ENCODE peak calls at places on chromosomes 6 and 20, in seven cellular contexts. One of them, this sample, is unnamed.

GRCh38 chr20:57779401-57780003 is 69.7 kb upstream of the PMEPA1 start:
- DNase-seq in body of pancreas: peak; percentile 39
- DNase-seq in OCI-LY7: no peak
- DNase-seq in tibial artery: no peak
- DNase-seq in A549: peak; percentile 57
- DNase-seq in thyroid gland: no peak
- DNase-seq in cardiac muscle cell: no peak
- DNase-seq in this sample: no peak

GRCh38 chr20:23920936-23921335 is 41.4 kb upstream of the CST5 start:
- DNase-seq in body of pancreas: no peak
- DNase-seq in OCI-LY7: no peak
- DNase-seq in tibial artery: no peak
- DNase-seq in A549: no peak
- DNase-seq in thyroid gland: peak; percentile 43
- DNase-seq in cardiac muscle cell: no peak
- DNase-seq in this sample: no peak

GRCh38 chr6:112920994-112921393 is 573.9 kb downstream of the RFPL4B start:
- DNase-seq in body of pancreas: no peak
- DNase-seq in OCI-LY7: no peak
- DNase-seq in tibial artery: no peak
- DNase-seq in A549: no peak
- DNase-seq in thyroid gland: no peak
- DNase-seq in cardiac muscle cell: no peak
- DNase-seq in this sample: no peak

GRCh38 chr6:170289971-170290305 is 940 bp downstream of the DLL1 start:
- DNase-seq in body of pancreas: no peak
- DNase-seq in OCI-LY7: no peak
- DNase-seq in tibial artery: no peak
- DNase-seq in A549: no peak
- DNase-seq in thyroid gland: no peak
- DNase-seq in cardiac muscle cell: no peak
- DNase-seq in this sample: no peak

GRCh38 chr20:15065794-15066193 is 728.4 kb upstream of the FLRT3 start:
- DNase-seq in body of pancreas: no peak
- DNase-seq in OCI-LY7: no peak
- DNase-seq in tibial artery: no peak
- DNase-seq in A549: no peak
- DNase-seq in thyroid gland: no peak
- DNase-seq in cardiac muscle cell: no peak
- DNase-seq in this sample: no peak

GRCh38 chr20:41293269-41294037 is 24.1 kb downstream of the ZHX3 start:
- DNase-seq in body of pancreas: no peak
- DNase-seq in OCI-LY7: no peak
- DNase-seq in tibial artery: peak; percentile 44
- DNase-seq in A549: no peak
- DNase-seq in thyroid gland: peak; percentile 28
- DNase-seq in cardiac muscle cell: no peak
- DNase-seq in this sample: no peak

GRCh38 chr6:1383729-1384548 is 5.4 kb upstream of the FOXF2 start:
- DNase-seq in body of pancreas: no peak
- DNase-seq in OCI-LY7: no peak
- DNase-seq in tibial artery: no peak
- DNase-seq in A549: no peak
- DNase-seq in thyroid gland: no peak
- DNase-seq in cardiac muscle cell: no peak
- DNase-seq in this sample: no peak

GRCh38 chr20:8535403-8536003 is 403.4 kb downstream of the PLCB1 start:
- DNase-seq in body of pancreas: no peak
- DNase-seq in OCI-LY7: peak; percentile 69
- DNase-seq in tibial artery: no peak
- DNase-seq in A549: no peak
- DNase-seq in thyroid gland: no peak
- DNase-seq in cardiac muscle cell: peak; percentile 25
- DNase-seq in this sample: peak; percentile 2

GRCh38 chr6:161356167-161356844 is 82.4 kb upstream of the AGPAT4 start:
- DNase-seq in body of pancreas: no peak
- DNase-seq in OCI-LY7: no peak
- DNase-seq in tibial artery: no peak
- DNase-seq in A549: no peak
- DNase-seq in thyroid gland: no peak
- DNase-seq in cardiac muscle cell: no peak
- DNase-seq in this sample: no peak

GRCh38 chr20:23946206-23946605 is 42.4 kb downstream of the GGTLC1 start:
- DNase-seq in body of pancreas: no peak
- DNase-seq in OCI-LY7: no peak
- DNase-seq in tibial artery: no peak
- DNase-seq in A549: no peak
- DNase-seq in thyroid gland: no peak
- DNase-seq in cardiac muscle cell: no peak
- DNase-seq in this sample: no peak

GRCh38 chr6:158698876-158699440 is 49.1 kb downstream of the SYTL3 start:
- DNase-seq in body of pancreas: no peak
- DNase-seq in OCI-LY7: no peak
- DNase-seq in tibial artery: no peak
- DNase-seq in A549: no peak
- DNase-seq in thyroid gland: no peak
- DNase-seq in cardiac muscle cell: no peak
- DNase-seq in this sample: no peak

GRCh38 chr20:50817776-50818172 is 22.9 kb downstream of the BCAS4 start:
- DNase-seq in body of pancreas: no peak
- DNase-seq in OCI-LY7: peak; percentile 53
- DNase-seq in tibial artery: no peak
- DNase-seq in A549: no peak
- DNase-seq in thyroid gland: no peak
- DNase-seq in cardiac muscle cell: no peak
- DNase-seq in this sample: no peak
- H3K27ac ChIP-seq in body of pancreas: no peak overlapping the region
- H3K27ac ChIP-seq in OCI-LY7: peak overlapping the region; percentile 97
- H3K27ac ChIP-seq in tibial artery: peak overlapping the region; percentile 62
- H3K27ac ChIP-seq in A549: peak overlapping the region; percentile 88
- H3K27ac ChIP-seq in thyroid gland: peak overlapping the region; percentile 62
- H3K27ac ChIP-seq in cardiac muscle cell: peak overlapping the region; percentile 95
- H3K27ac ChIP-seq in this sample: no peak overlapping the region

GRCh38 chr20:18197382-18198070 is 59.9 kb downstream of the KAT14 start:
- DNase-seq in body of pancreas: no peak
- DNase-seq in OCI-LY7: no peak
- DNase-seq in tibial artery: no peak
- DNase-seq in A549: no peak
- DNase-seq in thyroid gland: no peak
- DNase-seq in cardiac muscle cell: no peak
- DNase-seq in this sample: no peak
- H3K27ac ChIP-seq in body of pancreas: no peak overlapping the region
- H3K27ac ChIP-seq in OCI-LY7: no peak overlapping the region
- H3K27ac ChIP-seq in tibial artery: no peak overlapping the region
- H3K27ac ChIP-seq in A549: no peak overlapping the region
- H3K27ac ChIP-seq in thyroid gland: no peak overlapping the region
- H3K27ac ChIP-seq in cardiac muscle cell: no peak overlapping the region
- H3K27ac ChIP-seq in this sample: no peak overlapping the region

DNA sequence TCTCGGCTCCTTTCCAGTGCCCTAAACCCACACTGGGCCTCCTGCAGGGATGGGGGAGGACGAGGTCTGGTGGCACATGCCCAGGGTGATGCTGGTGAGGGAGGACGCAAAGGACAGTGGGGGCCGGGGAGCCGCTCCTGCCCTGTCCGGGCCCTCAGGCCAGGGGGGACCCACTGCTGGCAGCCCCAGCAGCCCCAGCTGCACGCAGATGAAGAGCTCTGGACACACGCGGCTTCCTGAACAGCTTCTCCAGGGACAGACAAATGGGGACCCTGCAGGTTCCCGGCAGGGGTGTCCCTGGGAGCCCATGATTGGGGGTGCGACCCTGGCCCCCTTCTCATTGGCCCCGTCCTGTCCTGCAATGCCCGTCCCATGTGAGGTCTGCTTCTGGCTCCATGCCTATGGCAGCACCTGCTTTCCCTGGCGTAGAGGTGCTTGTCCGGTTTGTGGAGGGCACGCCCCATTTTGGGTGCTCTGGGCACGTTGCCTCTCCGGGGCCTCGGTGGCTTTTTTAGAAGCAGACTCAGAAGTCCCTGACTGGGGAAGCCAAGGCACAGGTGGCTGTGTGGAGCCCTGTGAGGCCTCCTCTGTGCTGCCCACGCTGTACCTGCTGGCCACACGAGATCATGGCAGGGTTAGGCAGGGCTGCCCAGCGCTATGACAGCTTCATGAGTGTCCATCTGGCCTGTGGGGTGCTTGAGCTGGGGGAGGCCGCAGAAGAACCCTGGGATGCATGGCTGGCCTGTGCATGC is 15.4 kb upstream of the TNFRSF6B start:
- DNase-seq in body of pancreas: no peak
- DNase-seq in OCI-LY7: no peak
- DNase-seq in tibial artery: no peak
- DNase-seq in A549: no peak
- DNase-seq in thyroid gland: no peak
- DNase-seq in cardiac muscle cell: no peak
- DNase-seq in this sample: no peak
- H3K27ac ChIP-seq in body of pancreas: peak overlapping the region; percentile 68
- H3K27ac ChIP-seq in OCI-LY7: no peak overlapping the region
- H3K27ac ChIP-seq in tibial artery: peak overlapping the region; percentile 69
- H3K27ac ChIP-seq in A549: peak overlapping the region; percentile 93
- H3K27ac ChIP-seq in thyroid gland: no peak overlapping the region
- H3K27ac ChIP-seq in cardiac muscle cell: no peak overlapping the region
- H3K27ac ChIP-seq in this sample: no peak overlapping the region

DNA sequence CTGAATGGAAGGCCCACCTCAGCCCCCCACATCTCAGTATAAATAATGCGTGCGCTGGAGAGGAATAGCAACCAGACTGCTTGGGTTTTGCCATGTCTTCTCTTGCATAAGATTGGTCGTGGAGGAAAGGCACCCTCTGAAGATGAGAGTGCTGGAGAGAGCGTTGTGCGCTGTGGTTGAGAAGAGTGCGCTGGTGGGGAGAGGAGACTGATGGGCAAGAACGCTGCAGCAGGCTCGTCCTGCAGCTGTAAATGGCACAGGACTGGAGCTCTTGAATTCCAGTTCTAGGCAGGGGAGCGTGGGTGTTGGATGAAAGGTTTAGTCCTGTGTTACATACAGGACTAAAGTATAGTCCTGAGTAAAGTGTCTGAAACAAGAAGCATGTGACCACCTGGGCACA is 51.5 kb downstream of the RPRD1B start:
- DNase-seq in body of pancreas: no peak
- DNase-seq in OCI-LY7: no peak
- DNase-seq in tibial artery: no peak
- DNase-seq in A549: no peak
- DNase-seq in thyroid gland: no peak
- DNase-seq in cardiac muscle cell: no peak
- DNase-seq in this sample: no peak
- H3K27ac ChIP-seq in body of pancreas: no peak overlapping the region
- H3K27ac ChIP-seq in OCI-LY7: no peak overlapping the region
- H3K27ac ChIP-seq in tibial artery: peak overlapping the region; percentile 77
- H3K27ac ChIP-seq in A549: no peak overlapping the region
- H3K27ac ChIP-seq in thyroid gland: no peak overlapping the region
- H3K27ac ChIP-seq in cardiac muscle cell: peak overlapping the region; percentile 100
- H3K27ac ChIP-seq in this sample: no peak overlapping the region

DNA sequence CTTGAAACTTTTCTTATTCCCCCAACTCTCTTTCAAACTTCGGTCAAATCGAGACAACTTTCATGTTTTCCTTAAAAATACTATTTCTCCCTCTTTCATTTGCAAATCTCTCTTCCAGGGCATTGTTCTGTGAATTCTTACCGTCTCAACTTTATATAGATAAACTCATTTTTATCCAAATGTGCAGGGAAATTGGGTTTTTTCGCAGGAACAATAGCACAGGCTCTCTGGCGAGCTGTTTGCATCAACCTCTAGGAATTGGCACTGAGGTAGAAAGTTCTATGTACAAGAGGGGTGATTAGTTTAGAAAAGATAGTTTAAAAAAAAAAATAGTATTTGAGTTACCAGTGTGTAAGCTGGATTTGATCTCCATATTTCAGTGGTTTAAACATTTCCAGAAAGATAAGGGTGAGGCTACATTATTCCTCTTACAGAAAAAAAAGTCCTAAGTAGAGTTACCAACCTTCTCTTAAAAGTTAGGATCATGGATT is 129.7 kb upstream of the BTN3A2 start:
- DNase-seq in body of pancreas: no peak
- DNase-seq in OCI-LY7: peak; percentile 54
- DNase-seq in tibial artery: no peak
- DNase-seq in A549: peak; percentile 37
- DNase-seq in thyroid gland: no peak
- DNase-seq in cardiac muscle cell: no peak
- DNase-seq in this sample: no peak
- H3K27ac ChIP-seq in body of pancreas: no peak overlapping the region
- H3K27ac ChIP-seq in OCI-LY7: peak overlapping the region; percentile 92
- H3K27ac ChIP-seq in tibial artery: peak overlapping the region; percentile 74
- H3K27ac ChIP-seq in A549: peak overlapping the region; percentile 94
- H3K27ac ChIP-seq in thyroid gland: no peak overlapping the region
- H3K27ac ChIP-seq in cardiac muscle cell: no peak overlapping the region
- H3K27ac ChIP-seq in this sample: no peak overlapping the region

DNA sequence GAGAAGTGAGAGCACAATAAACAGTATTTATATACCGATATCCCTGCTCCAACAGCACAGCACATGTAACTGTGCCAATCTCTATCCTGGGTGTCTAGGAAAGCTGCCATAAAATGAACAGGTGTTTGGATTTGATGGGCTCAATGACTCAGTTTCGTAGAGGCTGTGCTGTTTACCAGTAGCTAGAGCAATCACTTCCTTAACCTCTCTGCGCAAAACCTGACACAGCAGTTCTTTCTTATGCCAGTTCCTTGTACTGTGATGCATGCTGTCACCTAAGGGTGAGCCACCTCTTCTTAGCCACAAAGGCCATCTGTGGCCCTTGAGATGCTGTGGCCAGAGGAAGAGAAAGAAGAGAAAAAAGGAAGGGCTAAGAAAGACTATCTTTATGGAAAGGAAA is 59.3 kb downstream of the SHPRH start:
- DNase-seq in body of pancreas: peak; percentile 19
- DNase-seq in OCI-LY7: peak; percentile 51
- DNase-seq in tibial artery: no peak
- DNase-seq in A549: no peak
- DNase-seq in thyroid gland: no peak
- DNase-seq in cardiac muscle cell: no peak
- DNase-seq in this sample: no peak
- H3K27ac ChIP-seq in body of pancreas: no peak overlapping the region
- H3K27ac ChIP-seq in OCI-LY7: peak overlapping the region; percentile 72
- H3K27ac ChIP-seq in tibial artery: no peak overlapping the region
- H3K27ac ChIP-seq in A549: no peak overlapping the region
- H3K27ac ChIP-seq in thyroid gland: no peak overlapping the region
- H3K27ac ChIP-seq in cardiac muscle cell: no peak overlapping the region
- H3K27ac ChIP-seq in this sample: no peak overlapping the region

DNA sequence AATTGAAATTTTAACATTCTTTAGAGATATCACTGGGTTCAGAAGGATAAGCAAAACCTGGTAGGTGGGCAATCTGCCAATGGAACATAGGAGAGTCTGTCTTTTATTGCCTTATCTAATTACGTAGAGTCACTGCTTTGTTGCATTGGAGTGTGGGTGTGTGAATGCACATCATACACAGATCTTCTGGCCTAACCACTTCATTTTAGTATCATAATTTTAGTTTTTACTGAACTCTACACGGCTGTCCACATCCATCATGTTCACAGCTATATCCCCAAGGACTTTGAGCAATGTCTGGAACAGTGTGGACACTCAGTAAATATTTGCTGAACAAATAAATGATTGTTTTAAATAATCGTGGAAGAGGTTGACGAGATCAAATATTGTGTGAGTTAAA is 104.6 kb upstream of the AKIRIN2 start:
- DNase-seq in body of pancreas: no peak
- DNase-seq in OCI-LY7: no peak
- DNase-seq in tibial artery: no peak
- DNase-seq in A549: no peak
- DNase-seq in thyroid gland: no peak
- DNase-seq in cardiac muscle cell: no peak
- DNase-seq in this sample: no peak
- H3K27ac ChIP-seq in body of pancreas: no peak overlapping the region
- H3K27ac ChIP-seq in OCI-LY7: no peak overlapping the region
- H3K27ac ChIP-seq in tibial artery: no peak overlapping the region
- H3K27ac ChIP-seq in A549: no peak overlapping the region
- H3K27ac ChIP-seq in thyroid gland: no peak overlapping the region
- H3K27ac ChIP-seq in cardiac muscle cell: no peak overlapping the region
- H3K27ac ChIP-seq in this sample: no peak overlapping the region

This sample was measured in iPS DF 6.9.